ENCODE peak calls at places on chromosome 12, in five cellular contexts. C is EH, Z is Peyer's patch, Q is ascending aorta, A is lower lobe of right lung. R is an unnamed sample.

GRCh38 chr12:5522358-5523335 is 90.7 kb downstream of the NTF3 start:
- DNase-seq in Z (no peak), A (no peak), C (no peak), Q (no peak), R (no peak)

GRCh38 chr12:94305293-94305957 is 154.2 kb downstream of the CEP83 start:
- DNase-seq in Q (no peak), A (no peak), Z (no peak), C (peak; percentile 70), R (no peak)

GRCh38 chr12:47517122-47517521 is 188.7 kb downstream of the RPAP3 start:
- DNase-seq in Z (no peak), A (no peak), Q (no peak), C (no peak), R (no peak)

GRCh38 chr12:20492251-20492728 is 124.0 kb downstream of the PDE3A start:
- DNase-seq in Z (no peak), A (no peak), C (peak; percentile 87), Q (peak; percentile 70), R (no peak)

GRCh38 chr12:124160102-124160501 is 134.8 kb upstream of the RFLNA start:
- DNase-seq in C (peak; percentile 27), Q (no peak), Z (no peak), A (no peak), R (no peak)

GRCh38 chr12:114481200-114481535 is 75.2 kb upstream of the TBX5 start:
- DNase-seq in A (no peak), Q (no peak), C (no peak), Z (no peak), R (no peak)

GRCh38 chr12:113289361-113289760 is 45.5 kb downstream of the SLC8B1 start:
- DNase-seq in A (no peak), Q (no peak), C (no peak), Z (no peak), R (no peak)

GRCh38 chr12:93011100-93011499 is 82.0 kb upstream of the EEA1 start:
- DNase-seq in A (no peak), Z (no peak), Q (no peak), C (no peak), R (no peak)

GRCh38 chr12:21183721-21184275 is 52.8 kb downstream of the SLCO1B1 start:
- DNase-seq in Z (no peak), A (no peak), Q (no peak), C (peak; percentile 1), R (no peak)

GRCh38 chr12:114626-115211 is 48.2 kb downstream of the IQSEC3 start:
- DNase-seq in C (no peak), Z (no peak), Q (no peak), A (no peak), R (no peak)

GRCh38 chr12:75550401-75550851 is 39.0 kb upstream of the KRR1 start:
- DNase-seq in C (peak; percentile 31), A (no peak), Z (no peak), Q (no peak), R (no peak)

GRCh38 chr12:6205144-6205539 is 4.9 kb downstream of the CD9 start:
- DNase-seq in Q (no peak), C (no peak), A (no peak), Z (no peak), R (no peak)

GRCh38 chr12:14460212-14460841 is 94.8 kb downstream of the ATF7IP start:
- DNase-seq in Q (no peak), C (no peak), A (no peak), Z (no peak), R (no peak)

GRCh38 chr12:54684636-54685630 is 36.8 kb upstream of the DCD start:
- DNase-seq in Q (no peak), A (no peak), C (no peak), Z (no peak), R (no peak)

GRCh38 chr12:101740980-101741379 is 1.7 kb upstream of the SYCP3 start:
- DNase-seq in A (no peak), Z (no peak), Q (no peak), C (no peak), R (no peak)

GRCh38 chr12:89173096-89173495 is 179.2 kb downstream of the DUSP6 start:
- DNase-seq in A (no peak), C (no peak), Q (no peak), Z (no peak), R (no peak)

GRCh38 chr12:103751171-103751570 is 89.9 kb downstream of the NT5DC3 start:
- DNase-seq in Z (no peak), Q (no peak), C (no peak), A (no peak), R (no peak)

GRCh38 chr12:110846615-110847566 is at the start of gene CCDC63:
- DNase-seq in A (peak; percentile 63), Z (peak; percentile 76), Q (peak; percentile 75), C (peak; percentile 30), R (peak; percentile 78)

GRCh38 chr12:95918194-95918993 is 24.0 kb downstream of the CCDC38 start:
- DNase-seq in Z (peak; percentile 65), C (peak; percentile 61), Q (no peak), A (no peak), R (no peak)

GRCh38 chr12:67472551-67472950 is 176.0 kb upstream of the DYRK2 start:
- DNase-seq in C (no peak), A (no peak), Q (no peak), Z (no peak), R (no peak)

GRCh38 chr12:47903151-47903611 is 1.6 kb downstream of the VDR start:
- DNase-seq in A (peak; percentile 66), Z (peak; percentile 69), C (peak; percentile 76), Q (peak; percentile 73), R (no peak)

GRCh38 chr12:2826721-2827515 is 7.9 kb downstream of the NRIP2 start:
- DNase-seq in A (no peak), Z (no peak), Q (no peak), C (no peak), R (no peak)

GRCh38 chr12:51934080-51934479 is 17.4 kb upstream of the ACVR1B start:
- DNase-seq in Z (peak; percentile 9), Q (no peak), A (no peak), C (no peak), R (no peak)

GRCh38 chr12:91482231-91482630 is 299.6 kb upstream of the DCN start:
- DNase-seq in Z (no peak), A (no peak), C (no peak), Q (no peak), R (no peak)

GRCh38 chr12:118136559-118137003 is 657 bp downstream of the PEBP1 start:
- DNase-seq in Q (peak; percentile 79), Z (peak; percentile 75), C (peak; percentile 60), A (peak; percentile 84), R (no peak)

GRCh38 chr12:58087428-58088117 is 146.2 kb downstream of the ATP23 start:
- DNase-seq in Q (no peak), A (no peak), Z (no peak), C (no peak), R (no peak)

GRCh38 chr12:124603910-124604775 is 36.7 kb upstream of the NCOR2 start:
- DNase-seq in C (no peak), Z (no peak), A (no peak), Q (no peak), R (no peak)

GRCh38 chr12:94057262-94058151 is 90.9 kb upstream of the PLXNC1 start:
- DNase-seq in A (no peak), C (peak; percentile 92), Q (no peak), Z (no peak), R (no peak)

GRCh38 chr12:6224550-6224949 is 24.4 kb downstream of the CD9 start:
- DNase-seq in Q (peak; percentile 93), Z (no peak), C (no peak), A (no peak), R (no peak)

GRCh38 chr12:105481906-105482305 is 151.4 kb downstream of the C12orf75 start:
- DNase-seq in A (no peak), Q (no peak), Z (no peak), C (peak; percentile 68), R (no peak)

GRCh38 chr12:6644903-6645302 is 2.3 kb downstream of the ACRBP start:
- DNase-seq in Z (peak; percentile 72), C (peak; percentile 29), Q (no peak), A (no peak), R (no peak)

R was measured in type B pancreatic cell.